ENCODE peak calls at places on chromosomes 5 and 9, in four cellular contexts. V is uterus, T is AG09319, S is ovary. D is an unnamed sample.
A peak's percentile ranks its signal among the peaks of the same experiment; 100 is the strongest.

GRCh38 chr5:50751064-50751657 is 84.7 kb downstream of the PARP8 start:
- DNase-seq in T (no peak), V (no peak), S (no peak), D (peak; percentile 41)

GRCh38 chr5:56479126-56479525 is 246.0 kb upstream of the ANKRD55 start:
- DNase-seq in V (no peak), S (no peak), T (no peak), D (no peak)

GRCh38 chr5:2729189-2729588 is 22.3 kb downstream of the IRX2 start:
- DNase-seq in T (no peak), V (no peak), S (no peak), D (no peak)

GRCh38 chr5:147805030-147805454 is 22.5 kb upstream of the JAKMIP2 start:
- DNase-seq in T (no peak), V (no peak), S (no peak), D (peak; percentile 7)

GRCh38 chr5:103014983-103015382 is 105.0 kb downstream of the GIN1 start:
- DNase-seq in T (no peak), V (no peak), S (no peak), D (no peak)

GRCh38 chr9:127931092-127931881 is 710 bp upstream of the PIP5KL1 start:
- DNase-seq in S (no peak), T (no peak), V (no peak), D (peak; percentile 69)

GRCh38 chr9:967851-968641 is 8.4 kb upstream of the DMRT3 start:
- DNase-seq in V (no peak), S (no peak), T (no peak), D (no peak)

GRCh38 chr9:137150485-137151060 is 11.6 kb downstream of the GRIN1 start:
- DNase-seq in T (no peak), S (no peak), V (no peak), D (peak; percentile 89)

GRCh38 chr9:109401169-109401989 is 80.5 kb upstream of the EPB41L4B start:
- DNase-seq in S (no peak), T (peak; percentile 5), V (no peak), D (peak; percentile 70)

GRCh38 chr9:17824191-17824926 is 245.5 kb downstream of the SH3GL2 start:
- DNase-seq in V (no peak), T (no peak), S (no peak), D (no peak)

GRCh38 chr5:180006116-180006515 is 65.4 kb downstream of the RNF130 start:
- DNase-seq in T (no peak), S (no peak), V (no peak), D (no peak)

GRCh38 chr9:117188394-117188793 is 226.5 kb downstream of the ASTN2 start:
- DNase-seq in V (no peak), T (no peak), S (no peak), D (no peak)

GRCh38 chr9:112605963-112606699 is 111.8 kb downstream of the INIP start:
- DNase-seq in T (no peak), V (no peak), S (no peak), D (no peak)

GRCh38 chr5:74648835-74649286 is 8.3 kb upstream of the ENC1 start:
- DNase-seq in S (no peak), T (no peak), V (no peak), D (peak; percentile 65)

GRCh38 chr5:96120120-96120519 is 158.5 kb upstream of the ELL2 start:
- DNase-seq in S (no peak), T (no peak), V (no peak), D (no peak)

GRCh38 chr9:121240394-121241145 is 27.4 kb upstream of the GSN start:
- DNase-seq in T (no peak), V (no peak), S (no peak), D (no peak)

GRCh38 chr5:93790401-93790800 is 49.0 kb upstream of the POU5F2 start:
- DNase-seq in V (no peak), S (no peak), T (no peak), D (no peak)

GRCh38 chr5:146059349-146060220 is 45.8 kb downstream of the PLAC8L1 start:
- DNase-seq in T (peak; percentile 3), V (no peak), S (no peak), D (no peak)

GRCh38 chr5:42950466-42951168 is 89.5 kb downstream of the ANXA2R start:
- DNase-seq in S (peak; percentile 36), T (peak; percentile 97), V (peak; percentile 51), D (peak; percentile 62)

GRCh38 chr5:19270153-19270552 is 717.8 kb downstream of the CDH18 start:
- DNase-seq in V (no peak), T (no peak), S (no peak), D (no peak)

GRCh38 chr9:122213589-122214413 is 15.0 kb downstream of the LHX6 start:
- DNase-seq in V (no peak), S (peak; percentile 48), T (no peak), D (peak; percentile 87)

GRCh38 chr9:98658965-98659364 is 49.8 kb downstream of the GABBR2 start:
- DNase-seq in V (no peak), S (no peak), T (no peak), D (no peak)

GRCh38 chr5:80216753-80217596 is 38.9 kb downstream of the SERINC5 start:
- DNase-seq in T (no peak), S (no peak), V (peak; percentile 30), D (no peak)

GRCh38 chr9:33881635-33882034 is 64.7 kb downstream of the UBE2R2 start:
- DNase-seq in T (peak; percentile 4), S (no peak), V (no peak), D (no peak)

GRCh38 chr9:16100596-16101091 is 547.8 kb downstream of the CCDC171 start:
- DNase-seq in T (no peak), V (peak; percentile 83), S (peak; percentile 71), D (no peak)

GRCh38 chr5:165321912-165322311 is 1816.5 kb downstream of the MAT2B start:
- DNase-seq in V (no peak), T (no peak), S (no peak), D (no peak)

GRCh38 chr5:174729075-174729680 is 4.8 kb downstream of the MSX2 start:
- DNase-seq in T (no peak), S (no peak), V (no peak), D (no peak)

GRCh38 chr5:179233909-179234562 is 111.2 kb downstream of the ADAMTS2 start:
- DNase-seq in T (no peak), S (no peak), V (peak; percentile 12), D (no peak)

GRCh38 chr9:87863882-87864465 is 18.7 kb upstream of the SPATA31E1 start:
- DNase-seq in S (no peak), T (no peak), V (no peak), D (no peak)

GRCh38 chr9:34375901-34376595 is 650 bp downstream of the MYORG start:
- DNase-seq in V (peak; percentile 57), T (no peak), S (peak; percentile 48), D (peak; percentile 59)

GRCh38 chr5:113487779-113488644 is at the start of gene MCC:
- DNase-seq in S (peak; percentile 83), T (peak; percentile 82), V (peak; percentile 70), D (peak; percentile 32)

GRCh38 chr9:130780865-130781504 is 54.1 kb upstream of the ABL1 start:
- DNase-seq in V (peak; percentile 85), S (peak; percentile 74), T (peak; percentile 87), D (no peak)

GRCh38 chr5:177462021-177462670 is 11.3 kb downstream of the DBN1 start:
- DNase-seq in S (no peak), T (no peak), V (no peak), D (no peak)

GRCh38 chr5:3195991-3196390 is 399.6 kb upstream of the IRX1 start:
- DNase-seq in S (no peak), V (no peak), T (no peak), D (no peak)

GRCh38 chr9:136010176-136010575 is 49.0 kb upstream of the UBAC1 start:
- DNase-seq in V (no peak), S (no peak), T (no peak), D (no peak)

GRCh38 chr9:4375424-4376195 is 75.7 kb upstream of the GLIS3 start:
- DNase-seq in S (no peak), T (no peak), V (no peak), D (no peak)

GRCh38 chr9:107188376-107188775 is 94.7 kb upstream of the RAD23B start:
- DNase-seq in S (no peak), T (no peak), V (no peak), D (no peak)

GRCh38 chr5:143734381-143734780 is 77.6 kb upstream of the HMHB1 start:
- DNase-seq in S (no peak), T (no peak), V (no peak), D (no peak)
- TF ChIP-seq CTCF in S (no peak), T (no peak), V (no peak), D (no peak)

GRCh38 chr5:169122951-169123350 is 178.0 kb downstream of the SLIT3 start:
- DNase-seq in V (no peak), S (no peak), T (no peak), D (no peak)

GRCh38 chr5:169126376-169127043 is 174.4 kb downstream of the SLIT3 start:
- DNase-seq in V (no peak), T (peak; percentile 11), S (no peak), D (no peak)

GRCh38 chr5:169127431-169127830 is 173.5 kb downstream of the SLIT3 start:
- DNase-seq in V (no peak), S (no peak), T (no peak), D (no peak)

GRCh38 chr5:169128679-169129078 is 172.3 kb downstream of the SLIT3 start:
- DNase-seq in T (no peak), V (no peak), S (no peak), D (no peak)

DNA sequence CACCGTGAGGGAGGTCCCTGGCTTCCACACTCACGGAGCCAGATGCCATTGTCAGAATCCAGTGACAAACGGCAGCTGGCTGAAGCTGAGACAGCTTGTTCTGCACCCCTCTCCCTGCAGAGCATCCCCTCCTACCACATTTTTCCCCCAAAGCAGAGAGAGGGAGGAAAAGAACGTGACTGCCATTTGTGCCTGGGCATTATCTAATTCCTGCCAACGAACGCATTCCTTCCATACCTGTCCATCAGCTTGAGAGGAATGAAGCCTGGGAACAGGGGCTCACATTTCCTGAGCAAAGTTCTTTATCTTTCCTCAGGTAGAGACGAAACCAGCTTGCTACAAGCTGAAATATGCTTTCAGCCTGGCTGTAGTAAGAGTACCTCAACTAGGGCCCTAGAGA is 175.4 kb downstream of the SLIT3 start:
- DNase-seq in T (no peak), S (no peak), V (no peak), D (no peak)
- TF ChIP-seq CTCF in T (no peak), S (no peak), V (no peak), D (no peak)

DNA sequence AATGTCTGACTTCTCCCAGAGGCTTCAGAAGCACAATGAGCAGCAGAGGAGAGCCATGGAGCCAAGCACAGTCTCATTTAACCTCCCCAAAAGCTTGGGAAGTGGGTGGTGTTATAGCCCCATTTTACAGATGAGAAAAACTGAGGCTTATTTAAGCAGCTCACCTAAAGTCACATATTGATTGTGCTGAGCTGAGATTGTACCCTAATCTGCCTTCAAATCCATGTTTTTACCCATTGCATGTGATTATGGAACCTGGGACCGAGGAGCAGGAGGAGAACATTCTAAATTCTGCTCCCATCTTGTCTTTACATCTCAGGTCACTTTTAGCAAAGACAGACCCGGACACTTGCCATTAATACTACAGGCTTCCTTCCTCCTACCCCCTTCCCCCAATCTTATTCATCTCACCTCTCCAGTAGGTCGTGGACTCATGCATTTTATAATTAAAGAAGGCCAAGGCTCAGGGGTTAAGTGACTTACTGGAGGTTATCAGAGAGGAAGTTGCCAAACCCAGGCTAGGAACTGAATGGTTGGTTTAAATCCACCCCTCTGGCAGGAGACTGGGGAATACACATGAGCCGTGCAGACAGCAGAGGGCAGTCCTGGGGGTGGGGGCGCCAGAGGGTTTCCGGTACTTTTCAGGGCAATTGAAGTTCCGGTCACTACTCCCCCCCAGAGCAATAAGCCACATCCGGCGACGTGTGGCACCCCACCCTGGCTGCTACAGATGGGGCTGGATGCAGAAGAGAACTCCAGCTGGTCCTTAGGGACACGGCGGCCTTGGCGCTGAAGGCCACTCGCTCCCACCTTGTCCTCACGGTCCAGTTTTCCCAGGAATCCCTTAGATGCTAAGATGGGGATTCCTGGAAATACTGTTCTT is 51.0 kb upstream of the IL17B start:
- DNase-seq in S (peak; percentile 69), T (no peak), V (peak; percentile 70), D (no peak)
- TF ChIP-seq CTCF in S (no peak), T (peak; percentile 28), V (no peak), D (no peak)

GRCh38 chr9:75200892-75201470 is 112.7 kb downstream of the OSTF1 start:
- DNase-seq in V (no peak), T (no peak), S (no peak), D (peak; percentile 31)
- TF ChIP-seq CTCF in V (peak; percentile 40), T (peak; percentile 53), S (no peak), D (peak; percentile 58)